ENCODE peak calls at places on chromosome 17, in five cellular contexts. One of them, this sample, is unnamed.

GRCh38 chr17:19348081-19348650 is 14.4 kb downstream of the B9D1 start:
- DNase-seq in spleen: no peak
- DNase-seq in stomach: no peak
- DNase-seq in uterus: peak; percentile 11
- DNase-seq in thoracic aorta: no peak
- DNase-seq in this sample: no peak

GRCh38 chr17:50863221-50863843 is 2.8 kb downstream of the TOB1 start:
- DNase-seq in spleen: no peak
- DNase-seq in stomach: peak; percentile 59
- DNase-seq in uterus: no peak
- DNase-seq in thoracic aorta: no peak
- DNase-seq in this sample: no peak

GRCh38 chr17:74431568-74432483 is at the start of gene GPRC5C:
- DNase-seq in spleen: peak; percentile 84
- DNase-seq in stomach: peak; percentile 95
- DNase-seq in uterus: peak; percentile 81
- DNase-seq in thoracic aorta: no peak
- DNase-seq in this sample: peak; percentile 89

GRCh38 chr17:77845541-77846225 is 112.8 kb upstream of the TNRC6C start:
- DNase-seq in spleen: peak; percentile 64
- DNase-seq in stomach: no peak
- DNase-seq in uterus: no peak
- DNase-seq in thoracic aorta: no peak
- DNase-seq in this sample: no peak

GRCh38 chr17:33594000-33594399 is 300.9 kb upstream of the ASIC2 start:
- DNase-seq in spleen: no peak
- DNase-seq in stomach: no peak
- DNase-seq in uterus: no peak
- DNase-seq in thoracic aorta: no peak
- DNase-seq in this sample: no peak

GRCh38 chr17:10059684-10060211 is 138.7 kb downstream of the GAS7 start:
- DNase-seq in spleen: no peak
- DNase-seq in stomach: no peak
- DNase-seq in uterus: peak; percentile 48
- DNase-seq in thoracic aorta: no peak
- DNase-seq in this sample: no peak

GRCh38 chr17:4155980-4156620 is 13.1 kb downstream of the CYB5D2 start:
- DNase-seq in spleen: no peak
- DNase-seq in stomach: no peak
- DNase-seq in uterus: no peak
- DNase-seq in thoracic aorta: no peak
- DNase-seq in this sample: no peak

GRCh38 chr17:29241015-29241963 is 5.4 kb upstream of the CRYBA1 start:
- DNase-seq in spleen: no peak
- DNase-seq in stomach: no peak
- DNase-seq in uterus: no peak
- DNase-seq in thoracic aorta: peak; percentile 74
- DNase-seq in this sample: peak; percentile 89

GRCh38 chr17:21019976-21020575 is 22.7 kb downstream of the USP22 start:
- DNase-seq in spleen: peak; percentile 87
- DNase-seq in stomach: peak; percentile 55
- DNase-seq in uterus: no peak
- DNase-seq in thoracic aorta: no peak
- DNase-seq in this sample: no peak

GRCh38 chr17:20825539-20825938 is 217.3 kb downstream of the USP22 start:
- DNase-seq in spleen: no peak
- DNase-seq in stomach: no peak
- DNase-seq in uterus: no peak
- DNase-seq in thoracic aorta: no peak
- DNase-seq in this sample: no peak

GRCh38 chr17:41406205-41406604 is 8.8 kb upstream of the KRT31 start:
- DNase-seq in spleen: no peak
- DNase-seq in stomach: no peak
- DNase-seq in uterus: no peak
- DNase-seq in thoracic aorta: no peak
- DNase-seq in this sample: no peak

GRCh38 chr17:68298601-68299000 is 7.3 kb downstream of the ARSG start:
- DNase-seq in spleen: no peak
- DNase-seq in stomach: no peak
- DNase-seq in uterus: no peak
- DNase-seq in thoracic aorta: no peak
- DNase-seq in this sample: no peak

GRCh38 chr17:45143101-45143670 is 5.1 kb upstream of the HEXIM1 start:
- DNase-seq in spleen: peak; percentile 69
- DNase-seq in stomach: no peak
- DNase-seq in uterus: no peak
- DNase-seq in thoracic aorta: no peak
- DNase-seq in this sample: no peak
- H3K4me3 ChIP-seq in spleen: no peak overlapping the region
- H3K4me3 ChIP-seq in stomach: peak overlapping the region; percentile 54
- H3K4me3 ChIP-seq in uterus: peak overlapping the region; percentile 33
- H3K4me3 ChIP-seq in thoracic aorta: peak overlapping the region; percentile 73
- H3K4me3 ChIP-seq in this sample: no peak overlapping the region

DNA sequence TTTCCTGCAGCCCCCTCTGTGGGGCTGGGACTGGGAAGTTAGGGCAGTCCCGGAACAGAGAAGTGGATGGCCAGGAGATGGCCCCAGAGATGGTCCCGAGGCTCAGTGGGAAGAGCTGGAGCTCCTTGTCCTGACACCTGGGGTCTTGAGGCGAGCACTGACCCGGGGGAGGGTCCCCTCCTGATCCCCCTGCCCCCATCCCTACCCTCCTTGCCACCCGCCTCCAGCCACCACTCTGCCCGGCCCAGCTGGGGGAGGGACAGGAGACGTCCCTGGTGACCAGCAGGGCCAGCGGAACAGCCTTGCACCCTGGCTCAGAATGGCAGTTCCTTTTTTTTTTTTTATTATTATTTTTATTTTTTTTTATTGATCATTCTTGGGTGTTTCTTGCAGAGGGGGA is 13.9 kb upstream of the RNF213 start:
- DNase-seq in spleen: peak; percentile 53
- DNase-seq in stomach: no peak
- DNase-seq in uterus: no peak
- DNase-seq in thoracic aorta: no peak
- DNase-seq in this sample: no peak
- H3K36me3 ChIP-seq in spleen: peaks cover 89% of the 10 kb centered on the region
- H3K36me3 ChIP-seq in stomach: peaks cover 83% of the 10 kb centered on the region
- H3K36me3 ChIP-seq in uterus: no peaks in the 10 kb centered on the region
- H3K36me3 ChIP-seq in thoracic aorta: peaks cover 42% of the 10 kb centered on the region
- H3K36me3 ChIP-seq in this sample: no peaks in the 10 kb centered on the region

DNA sequence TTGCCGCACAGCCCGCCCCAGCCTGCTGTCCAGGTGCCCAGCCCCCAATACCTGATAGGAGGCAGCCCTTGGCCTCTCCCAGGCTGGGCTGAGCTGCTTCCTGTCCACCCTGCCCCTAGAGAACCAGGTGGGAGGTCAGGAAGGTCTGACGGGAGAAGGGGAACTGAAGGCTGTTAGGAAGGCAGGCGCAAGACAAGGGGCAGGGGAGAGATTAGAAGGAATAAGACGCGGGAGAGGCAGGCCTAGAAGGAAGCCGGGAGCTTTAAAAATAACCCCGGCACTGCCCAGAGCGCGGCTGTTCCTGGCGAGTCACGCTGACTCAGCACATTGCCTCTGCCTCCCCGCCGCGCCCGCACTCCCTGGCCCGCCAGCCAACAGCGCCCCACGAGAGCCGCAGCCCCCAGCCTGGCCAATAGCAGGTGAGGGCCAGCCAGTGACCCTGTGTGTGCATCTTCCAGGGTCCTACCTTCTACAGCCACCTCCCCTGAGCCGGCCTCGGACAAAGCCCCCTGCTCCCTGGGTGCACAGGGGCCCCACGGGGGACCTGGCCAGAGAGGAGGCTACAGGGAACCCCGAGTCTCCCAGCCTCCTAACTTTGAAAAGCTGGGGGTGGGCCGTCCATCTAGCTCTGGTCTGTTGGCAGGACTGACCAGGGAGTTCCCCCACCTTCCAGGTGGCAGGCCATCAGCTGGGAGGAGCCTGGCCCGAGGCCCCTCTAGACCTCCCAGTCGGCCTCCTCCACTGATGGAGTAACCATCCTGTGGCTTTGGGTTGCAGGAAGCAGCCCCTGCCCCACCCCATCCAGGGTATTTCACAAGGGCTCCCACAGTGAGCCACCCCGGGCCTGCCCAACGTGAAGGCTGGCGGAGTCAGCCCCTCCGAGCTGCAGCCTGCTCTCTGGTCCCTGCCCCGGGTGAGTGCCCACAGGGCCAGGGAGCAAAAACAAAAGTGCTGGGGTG is 4.0 kb downstream of the MAFG start:
- DNase-seq in spleen: peak; percentile 92
- DNase-seq in stomach: peak; percentile 85
- DNase-seq in uterus: no peak
- DNase-seq in thoracic aorta: no peak
- DNase-seq in this sample: no peak
- H3K4me3 ChIP-seq in spleen: peak overlapping the region; percentile 20
- H3K4me3 ChIP-seq in stomach: peak overlapping the region; percentile 28
- H3K4me3 ChIP-seq in uterus: no peak overlapping the region
- H3K4me3 ChIP-seq in thoracic aorta: peak overlapping the region; percentile 62
- H3K4me3 ChIP-seq in this sample: peak overlapping the region; percentile 23

GRCh38 chr17:28174352-28175046 is 132.0 kb downstream of the NLK start:
- DNase-seq in spleen: no peak
- DNase-seq in stomach: no peak
- DNase-seq in uterus: no peak
- DNase-seq in thoracic aorta: no peak
- DNase-seq in this sample: no peak

GRCh38 chr17:28173071-28173561 is 130.6 kb downstream of the NLK start:
- DNase-seq in spleen: no peak
- DNase-seq in stomach: no peak
- DNase-seq in uterus: no peak
- DNase-seq in thoracic aorta: no peak
- DNase-seq in this sample: no peak

GRCh38 chr17:28170771-28171170 is 128.3 kb downstream of the NLK start:
- DNase-seq in spleen: no peak
- DNase-seq in stomach: no peak
- DNase-seq in uterus: no peak
- DNase-seq in thoracic aorta: no peak
- DNase-seq in this sample: no peak

GRCh38 chr17:28177351-28177750 is 134.9 kb downstream of the NLK start:
- DNase-seq in spleen: no peak
- DNase-seq in stomach: no peak
- DNase-seq in uterus: no peak
- DNase-seq in thoracic aorta: no peak
- DNase-seq in this sample: no peak

DNA sequence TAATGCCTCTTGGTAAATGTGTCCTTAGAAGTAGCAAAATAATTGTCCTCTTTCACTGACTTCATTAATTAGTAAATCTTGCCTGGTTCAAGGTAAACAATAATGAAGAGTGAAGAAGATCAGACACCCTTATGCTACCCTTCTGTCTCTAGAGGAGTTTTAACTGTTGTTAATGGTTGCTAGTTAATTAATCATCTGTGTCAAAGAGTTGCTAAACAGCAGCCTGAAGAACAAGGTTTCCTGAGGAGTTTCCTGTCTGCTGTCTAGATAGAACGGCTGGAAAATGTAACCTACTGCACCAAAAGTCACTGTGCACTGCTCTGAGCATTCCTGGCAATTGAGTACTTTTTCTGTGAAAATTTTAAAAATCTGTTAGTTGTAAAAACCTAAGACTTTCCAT is 131.3 kb downstream of the NLK start:
- DNase-seq in spleen: no peak
- DNase-seq in stomach: no peak
- DNase-seq in uterus: no peak
- DNase-seq in thoracic aorta: no peak
- DNase-seq in this sample: no peak
- H3K36me3 ChIP-seq in spleen: peaks cover 79% of the 10 kb centered on the region
- H3K36me3 ChIP-seq in stomach: peaks cover 50% of the 10 kb centered on the region
- H3K36me3 ChIP-seq in uterus: no peaks in the 10 kb centered on the region
- H3K36me3 ChIP-seq in thoracic aorta: peaks cover 6% of the 10 kb centered on the region
- H3K36me3 ChIP-seq in this sample: peaks cover 61% of the 10 kb centered on the region

DNA sequence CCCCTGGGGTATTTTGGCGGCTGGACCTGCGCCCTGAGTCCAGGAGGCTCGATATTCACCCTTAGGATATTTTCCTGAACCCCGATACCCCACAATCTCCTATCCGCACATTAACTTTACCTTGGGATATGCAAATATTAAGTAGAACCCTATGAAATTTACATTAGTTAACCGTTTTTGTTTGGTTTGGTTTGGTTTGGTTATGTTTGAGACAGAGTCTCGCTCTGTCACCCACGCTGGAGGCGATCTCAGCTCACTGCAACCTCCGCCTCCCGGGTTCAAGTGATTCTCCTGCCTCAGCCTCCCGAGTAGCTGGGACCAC is 9.3 kb upstream of the NAGS start:
- DNase-seq in spleen: no peak
- DNase-seq in stomach: no peak
- DNase-seq in uterus: no peak
- DNase-seq in thoracic aorta: no peak
- DNase-seq in this sample: no peak
- H3K4me3 ChIP-seq in spleen: no peak overlapping the region
- H3K4me3 ChIP-seq in stomach: peak overlapping the region; percentile 33
- H3K4me3 ChIP-seq in uterus: no peak overlapping the region
- H3K4me3 ChIP-seq in thoracic aorta: no peak overlapping the region
- H3K4me3 ChIP-seq in this sample: no peak overlapping the region